ENCODE peak calls at places on chromosome 21, in four cellular contexts. Z, M, F and D are unnamed samples.

GRCh38 chr21:9730866-9731265 is 790.5 kb upstream of the TPTE start:
- DNase-seq in Z (no peak), M (no peak), F (no peak), D (no peak)

GRCh38 chr21:42056996-42057689 is 14.0 kb upstream of the UMODL1 start:
- DNase-seq in F (peak), M (no peak), Z (no peak), D (no peak)

GRCh38 chr21:38295997-38296764 is 39.4 kb downstream of the KCNJ15 start:
- DNase-seq in F (peak), M (no peak), Z (no peak), D (no peak)

GRCh38 chr21:45555557-45556301 is 13.5 kb upstream of the SLC19A1 start:
- DNase-seq in M (peak), Z (peak), F (peak), D (peak)

GRCh38 chr21:46006547-46007497 is 25.3 kb downstream of the COL6A1 start:
- DNase-seq in M (peak), F (no peak), Z (no peak), D (no peak)

GRCh38 chr21:37064841-37065240 is 8.0 kb downstream of the PIGP start:
- DNase-seq in Z (no peak), M (no peak), F (no peak), D (no peak)

GRCh38 chr21:33059319-33059894 is 10.5 kb upstream of the OLIG1 start:
- DNase-seq in F (no peak), M (no peak), Z (no peak), D (peak)

GRCh38 chr21:42755031-42755665 is 101.7 kb downstream of the PDE9A start:
- DNase-seq in Z (no peak), F (no peak), M (no peak), D (no peak)

GRCh38 chr21:33308586-33309490 is 15.9 kb upstream of the IFNAR1 start:
- DNase-seq in F (no peak), M (no peak), Z (no peak), D (no peak)